ENCODE peak calls at places on chromosomes 11 and 22, in ten cellular contexts. U is nucleus accumbens; T is uterus; N is stimulated activated CD4-positive, alpha-beta T cell treated with anti-CD3 and anti-CD28 coated beads, Interleukin-1b, Interleukin-23, amount 100 ng/mL, for 24 hours; A is AG09309; Q is endothelial cell; C is EH; V is lower lobe of right lung; L is sciatic nerve; W is omental fat pad. H is an unnamed sample.

GRCh38 chr11:56889986-56890385 is 98.7 kb upstream of the OR5AK2 start:
- DNase-seq in A (no peak), V (no peak), W (no peak), T (no peak), Q (no peak), L (no peak), N (no peak), C (no peak), U (no peak), H (no peak)

GRCh38 chr11:66646875-66647274 is 8.4 kb downstream of the RBM4 start:
- DNase-seq in C (no peak), Q (no peak), U (no peak), N (no peak), L (no peak), T (no peak), A (no peak), V (no peak), W (no peak), H (no peak)

GRCh38 chr11:120511804-120512726 is 517 bp downstream of the GRIK4 start:
- DNase-seq in T (no peak), C (no peak), A (no peak), N (no peak), Q (no peak), V (peak), U (no peak), L (peak), W (no peak), H (no peak)

GRCh38 chr22:29325356-29325755 is 9.9 kb upstream of the RASL10A start:
- DNase-seq in W (no peak), T (no peak), V (no peak), L (no peak), U (no peak), Q (no peak), A (no peak), N (no peak), C (no peak), H (no peak)

GRCh38 chr11:61846351-61846750 is 18.3 kb downstream of the FADS2 start:
- DNase-seq in T (no peak), V (no peak), W (no peak), Q (no peak), L (no peak), N (no peak), U (no peak), A (no peak), C (no peak), H (no peak)

GRCh38 chr22:50262973-50263617 is 1.6 kb upstream of the MAPK12 start:
- DNase-seq in C (no peak), N (no peak), A (no peak), U (no peak), Q (no peak), W (no peak), T (no peak), V (no peak), L (no peak), H (no peak)

GRCh38 chr11:37320921-37321320 is 722.9 kb upstream of the RAG2 start:
- DNase-seq in C (no peak), T (no peak), N (no peak), U (no peak), Q (no peak), W (no peak), A (no peak), V (no peak), L (no peak), H (no peak)

GRCh38 chr11:2122907-2123627 is 16.1 kb downstream of the IGF2 start:
- DNase-seq in Q (no peak), U (no peak), T (no peak), N (no peak), A (no peak), L (no peak), C (no peak), W (no peak), V (peak), H (no peak)

GRCh38 chr11:41053894-41054293 is 405.6 kb downstream of the LRRC4C start:
- DNase-seq in W (no peak), A (no peak), V (no peak), U (no peak), N (no peak), Q (no peak), L (no peak), C (no peak), T (no peak), H (no peak)

GRCh38 chr11:69233761-69234136 is 60.2 kb upstream of the MYEOV start:
- DNase-seq in A (no peak), L (peak), V (no peak), C (no peak), W (no peak), U (no peak), T (no peak), Q (no peak), N (no peak), H (no peak)